ENCODE peak calls at places on chromosomes 16 and 17, in four cellular contexts. A, Z, R and T are unnamed samples.
A peak's percentile ranks its signal among the peaks of the same experiment; 100 is the strongest.

GRCh38 chr17:2068101-2068518 is 13.2 kb downstream of the HIC1 start:
- DNase-seq in A (no peak), Z (no peak), R (no peak), T (no peak)

GRCh38 chr17:45334231-45334630 is 17.4 kb upstream of the MAP3K14 start:
- DNase-seq in A (no peak), Z (peak; percentile 65), R (no peak), T (no peak)

GRCh38 chr17:61309857-61310256 is 89.8 kb upstream of the TBX2 start:
- DNase-seq in A (no peak), Z (no peak), R (peak; percentile 54), T (no peak)

GRCh38 chr17:73650617-73651200 is 6.5 kb upstream of the SDK2 start:
- DNase-seq in A (no peak), Z (no peak), R (no peak), T (no peak)

GRCh38 chr16:85123891-85124635 is 11.8 kb upstream of the CIBAR2 start:
- DNase-seq in A (peak; percentile 48), Z (no peak), R (peak; percentile 42), T (peak; percentile 32)

GRCh38 chr17:10247806-10248334 is 49.5 kb upstream of the GAS7 start:
- DNase-seq in A (no peak), Z (no peak), R (no peak), T (no peak)

GRCh38 chr16:56336711-56337110 is 88.6 kb downstream of the AMFR start:
- DNase-seq in A (no peak), Z (no peak), R (no peak), T (no peak)

GRCh38 chr17:76727745-76728456 is 1.3 kb downstream of the METTL23 start:
- DNase-seq in A (no peak), Z (peak; percentile 75), R (no peak), T (peak; percentile 48)

GRCh38 chr16:11836653-11837244 is 14.6 kb downstream of the RSL1D1 start:
- DNase-seq in A (no peak), Z (no peak), R (peak; percentile 32), T (no peak)

GRCh38 chr16:10938844-10939648 is 3.2 kb downstream of the DEXI start:
- DNase-seq in A (no peak), Z (no peak), R (no peak), T (no peak)

GRCh38 chr17:11598274-11599221 is at the start of gene DNAH9:
- DNase-seq in A (no peak), Z (no peak), R (no peak), T (no peak)

GRCh38 chr16:46954562-46954961 is 18.9 kb downstream of the DNAJA2 start:
- DNase-seq in A (no peak), Z (no peak), R (no peak), T (no peak)

GRCh38 chr17:5297245-5297644 is 15.2 kb downstream of the RABEP1 start:
- DNase-seq in A (no peak), Z (no peak), R (no peak), T (no peak)

GRCh38 chr17:29138991-29139682 is 41.1 kb downstream of the MYO18A start:
- DNase-seq in A (peak; percentile 68), Z (peak; percentile 75), R (no peak), T (peak; percentile 57)

GRCh38 chr16:78060787-78061186 is 38.4 kb downstream of the CLEC3A start:
- DNase-seq in A (no peak), Z (no peak), R (no peak), T (no peak)

GRCh38 chr17:17570207-17570797 is 21.2 kb downstream of the PEMT start:
- DNase-seq in A (peak; percentile 62), Z (no peak), R (peak; percentile 72), T (peak; percentile 46)

GRCh38 chr17:72390675-72391501 is 270.1 kb downstream of the SOX9 start:
- DNase-seq in A (no peak), Z (no peak), R (peak; percentile 97), T (no peak)

GRCh38 chr16:75486666-75487313 is 8.5 kb downstream of the CHST6 start:
- DNase-seq in A (no peak), Z (no peak), R (no peak), T (no peak)

GRCh38 chr17:80965606-80966005 is 26.0 kb upstream of the CHMP6 start:
- DNase-seq in A (no peak), Z (no peak), R (no peak), T (no peak)

GRCh38 chr17:37405955-37406634 is 541 bp downstream of the ACACA start:
- DNase-seq in A (no peak), Z (peak; percentile 34), R (no peak), T (peak; percentile 58)

GRCh38 chr16:23365602-23366240 is 63.6 kb downstream of the SCNN1B start:
- DNase-seq in A (peak; percentile 49), Z (peak; percentile 69), R (peak; percentile 56), T (no peak)

GRCh38 chr16:1413684-1414531 is 596 bp downstream of the UNKL start:
- DNase-seq in A (peak; percentile 56), Z (peak; percentile 81), R (peak; percentile 41), T (peak; percentile 85)

GRCh38 chr17:16215965-16216316 is 607 bp upstream of the NCOR1 start:
- DNase-seq in A (no peak), Z (peak; percentile 83), R (peak; percentile 31), T (peak; percentile 86)

GRCh38 chr17:82751171-82751570 is 694 bp upstream of the TBCD start:
- DNase-seq in A (no peak), Z (no peak), R (no peak), T (no peak)

GRCh38 chr17:9767432-9767991 is 23.9 kb downstream of the DHRS7C start:
- DNase-seq in A (no peak), Z (no peak), R (no peak), T (no peak)

GRCh38 chr16:66608241-66609138 is 4.0 kb downstream of the CMTM3 start:
- DNase-seq in A (peak; percentile 90), Z (peak; percentile 83), R (peak; percentile 83), T (peak; percentile 93)
- H2AFZ ChIP-seq in A (no peak overlapping the region), Z (no peak overlapping the region), R (no peak overlapping the region), T (no peak overlapping the region)

GRCh38 chr16:31134625-31135534 is 647 bp downstream of the PRSS8 start:
- DNase-seq in A (peak; percentile 76), Z (no peak), R (peak; percentile 14), T (no peak)

GRCh38 chr16:31135535-31136286 is at the start of gene PRSS8:
- DNase-seq in A (peak; percentile 89), Z (no peak), R (peak; percentile 54), T (no peak)

GRCh38 chr16:31132303-31132978 is 3.1 kb downstream of the PRSS8 start:
- DNase-seq in A (no peak), Z (no peak), R (no peak), T (no peak)

GRCh38 chr16:31132979-31133599 is 2.4 kb downstream of the PRSS8 start:
- DNase-seq in A (no peak), Z (no peak), R (no peak), T (no peak)

DNA sequence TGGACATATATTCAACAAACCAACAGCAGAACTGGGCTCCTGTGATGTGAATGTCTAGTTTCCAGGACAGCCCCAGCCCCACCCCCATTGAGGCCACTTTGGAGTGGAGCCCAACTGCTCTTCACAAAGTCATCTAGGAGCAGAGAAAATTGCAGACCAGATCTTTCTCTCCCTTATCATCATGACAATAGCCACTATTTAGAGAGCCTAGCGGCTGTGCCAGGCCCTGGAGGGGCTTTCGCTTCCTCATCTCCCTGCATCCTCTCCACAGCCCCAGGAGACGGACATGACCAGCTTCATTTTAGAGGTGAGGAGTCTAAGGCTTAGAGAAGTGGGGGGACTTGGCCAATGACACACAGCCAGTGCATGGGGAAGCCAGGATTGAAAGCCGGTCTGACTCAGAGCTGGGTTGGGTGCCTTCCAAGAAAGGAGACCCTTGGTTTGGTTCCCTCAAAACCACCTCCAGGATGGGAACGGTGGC is 1.4 kb downstream of the PRSS8 start:
- DNase-seq in A (peak; percentile 60), Z (no peak), R (no peak), T (no peak)
- H3K4me3 ChIP-seq in A (peak overlapping the region; percentile 59), Z (no peak overlapping the region), R (no peak overlapping the region), T (no peak overlapping the region)

GRCh38 chr17:39195568-39196160 is 1.8 kb downstream of the CACNB1 start:
- DNase-seq in A (peak; percentile 54), Z (peak; percentile 55), R (peak; percentile 20), T (no peak)
- H2AFZ ChIP-seq in A (no peak overlapping the region), Z (no peak overlapping the region), R (no peak overlapping the region), T (no peak overlapping the region)

GRCh38 chr16:2720063-2720455 is at the start of gene PRSS27:
- DNase-seq in A (peak; percentile 59), Z (no peak), R (no peak), T (no peak)
- H3K4me3 ChIP-seq in A (peak within 1 kb of the TSS; percentile 64), Z (peak within 1 kb of the TSS; percentile 72), R (peak within 1 kb of the TSS; percentile 68), T (peak within 1 kb of the TSS; percentile 66)

GRCh38 chr17:57243171-57243622 is 13.1 kb upstream of the MSI2 start:
- DNase-seq in A (peak; percentile 49), Z (peak; percentile 85), R (peak; percentile 83), T (peak; percentile 94)
- H2AFZ ChIP-seq in A (no peak overlapping the region), Z (peak overlapping the region; percentile 63), R (peak overlapping the region; percentile 20), T (peak overlapping the region; percentile 69)